ENCODE peak calls at places on chromosomes 5 and 9, in nine cellular contexts. N is upper lobe of right lung, S is transverse colon, K is brain microvascular endothelial cell, C is GM20000, J is cardiac fibroblast, I is kidney epithelial cell, R is AG10803, Y is omental fat pad. E is an unnamed sample.

GRCh38 chr5:170269579-170269978 is 28.0 kb downstream of the LCP2 start:
- DNase-seq in N (no peak), S (no peak), K (no peak), C (no peak), J (no peak), I (no peak), R (no peak), Y (no peak), E (peak)

GRCh38 chr5:68171101-68171558 is 44.4 kb upstream of the PIK3R1 start:
- DNase-seq in N (no peak), S (peak), K (no peak), C (no peak), J (peak), I (no peak), R (peak), Y (peak), E (no peak)

GRCh38 chr9:115591584-115591984 is 473.6 kb upstream of the TNC start:
- DNase-seq in N (no peak), S (peak), K (peak), C (peak), J (peak), I (peak), R (peak), Y (no peak), E (peak)

GRCh38 chr9:126058631-126059030 is 268.0 kb upstream of the MVB12B start:
- DNase-seq in N (peak), S (no peak), K (no peak), C (no peak), J (no peak), I (no peak), R (no peak), Y (no peak), E (no peak)

GRCh38 chr9:91119147-91119546 is 242.6 kb downstream of the AUH start:
- DNase-seq in N (no peak), S (no peak), K (peak), C (no peak), J (peak), I (no peak), R (peak), Y (no peak), E (peak)

GRCh38 chr9:121881920-121882500 is 211.1 kb downstream of the TTLL11 start:
- DNase-seq in N (no peak), S (no peak), K (no peak), C (no peak), J (no peak), I (no peak), R (no peak), Y (no peak), E (no peak)

GRCh38 chr9:128164332-128164885 is 4.3 kb downstream of the BBLN start:
- DNase-seq in N (no peak), S (no peak), K (no peak), C (no peak), J (peak), I (peak), R (peak), Y (no peak), E (peak)

GRCh38 chr5:66989286-66989685 is 207.3 kb downstream of the CD180 start:
- DNase-seq in N (no peak), S (no peak), K (peak), C (no peak), J (peak), I (peak), R (peak), Y (no peak), E (no peak)

GRCh38 chr9:35510745-35511428 is 21.0 kb downstream of the RUSC2 start:
- DNase-seq in N (no peak), S (peak), K (peak), C (no peak), J (peak), I (peak), R (peak), Y (no peak), E (peak)
- TF ChIP-seq CTCF in N (peak), S (peak), K (peak), C (no peak), J (peak), I (peak), R (peak), Y (no peak), E (peak)

GRCh38 chr5:57229315-57229714 is 55.5 kb downstream of the GPBP1 start:
- DNase-seq in N (no peak), S (no peak), K (no peak), C (no peak), J (no peak), I (no peak), R (no peak), Y (no peak), E (no peak)

GRCh38 chr5:57232293-57233033 is 58.6 kb downstream of the GPBP1 start:
- DNase-seq in N (no peak), S (no peak), K (no peak), C (no peak), J (no peak), I (no peak), R (no peak), Y (no peak), E (peak)

DNA sequence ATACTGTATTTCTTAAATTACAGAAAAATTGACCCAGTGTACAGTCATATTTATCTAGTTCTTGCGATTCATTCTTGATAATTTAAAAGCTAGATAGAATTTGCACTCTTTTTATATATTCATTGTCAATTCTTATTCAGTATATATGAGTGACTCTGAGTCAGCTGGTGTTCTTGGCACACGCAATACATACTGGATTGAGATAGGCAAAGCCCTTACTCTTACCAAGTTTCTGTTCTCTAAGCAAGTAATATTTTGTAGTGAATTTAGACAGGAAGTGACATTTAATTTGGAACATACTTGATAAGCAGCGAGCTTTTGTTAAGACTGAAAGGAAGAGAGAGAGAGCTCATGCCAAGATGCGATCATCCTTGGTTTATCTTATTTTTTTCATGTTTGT is 57.7 kb downstream of the GPBP1 start:
- DNase-seq in N (no peak), S (no peak), K (peak), C (no peak), J (peak), I (no peak), R (no peak), Y (no peak), E (no peak)
- TF ChIP-seq CTCF in N (no peak), S (no peak), K (no peak), C (no peak), J (no peak), I (no peak), R (no peak), Y (no peak), E (no peak)

GRCh38 chr5:32450952-32451351 is 6.4 kb upstream of the ZFR start:
- DNase-seq in N (no peak), S (no peak), K (no peak), C (no peak), J (no peak), I (no peak), R (no peak), Y (no peak), E (peak)
- TF ChIP-seq CTCF in N (no peak), S (no peak), K (peak), C (no peak), J (no peak), I (peak), R (no peak), Y (no peak), E (no peak)

GRCh38 chr5:180526265-180526664 is 32.1 kb downstream of the CNOT6 start:
- DNase-seq in N (no peak), S (no peak), K (no peak), C (no peak), J (no peak), I (no peak), R (no peak), Y (no peak), E (no peak)
- TF ChIP-seq CTCF in N (no peak), S (no peak), K (no peak), C (no peak), J (no peak), I (no peak), R (no peak), Y (no peak), E (no peak)

GRCh38 chr5:172910828-172911627 is 48.2 kb upstream of the RPL26L1 start:
- DNase-seq in N (peak), S (peak), K (peak), C (peak), J (peak), I (no peak), R (peak), Y (peak), E (peak)
- TF ChIP-seq CTCF in N (peak), S (peak), K (peak), C (peak), J (peak), I (peak), R (peak), Y (no peak), E (peak)

GRCh38 chr5:150590979-150591411 is 49.5 kb upstream of the SYNPO start:
- DNase-seq in N (peak), S (no peak), K (no peak), C (no peak), J (peak), I (no peak), R (no peak), Y (no peak), E (no peak)
- TF ChIP-seq CTCF in N (no peak), S (no peak), K (no peak), C (no peak), J (no peak), I (no peak), R (no peak), Y (no peak), E (no peak)